ENCODE peak calls at places on chromosomes 12 and 14, in four cellular contexts. R is H9, G is mesenchymal stem cell, D is H1. U is an unnamed sample.

GRCh38 chr12:46160081-46160980 is 108.5 kb downstream of the SLC38A1 start:
- DNase-seq in R (no peak), G (peak; percentile 53), D (no peak), U (no peak)

GRCh38 chr12:14113031-14113430 is 131.6 kb upstream of the GRIN2B start:
- DNase-seq in R (no peak), G (no peak), D (no peak), U (no peak)

GRCh38 chr14:61568572-61569011 is 126.7 kb upstream of the HIF1A start:
- DNase-seq in D (no peak), R (peak; percentile 72), G (no peak), U (no peak)

GRCh38 chr14:73231874-73232851 is 5.1 kb upstream of the PAPLN start:
- DNase-seq in R (peak; percentile 91), D (peak; percentile 47), G (peak; percentile 44), U (no peak)

GRCh38 chr12:96658075-96658474 is 168.7 kb downstream of the CFAP54 start:
- DNase-seq in G (no peak), R (no peak), D (no peak), U (no peak)

GRCh38 chr14:59275668-59276067 is 87.2 kb downstream of the DAAM1 start:
- DNase-seq in D (no peak), R (no peak), G (peak; percentile 69), U (no peak)

GRCh38 chr12:40552868-40553267 is 139.4 kb upstream of the CNTN1 start:
- DNase-seq in R (no peak), G (no peak), D (no peak), U (no peak)

GRCh38 chr12:48817957-48818830 is at the start of gene CACNB3:
- DNase-seq in R (peak; percentile 93), D (no peak), G (peak; percentile 66), U (peak; percentile 71)

GRCh38 chr12:74646831-74647230 is 109.2 kb downstream of the ATXN7L3B start:
- DNase-seq in G (peak; percentile 5), D (no peak), R (no peak), U (no peak)

DNA sequence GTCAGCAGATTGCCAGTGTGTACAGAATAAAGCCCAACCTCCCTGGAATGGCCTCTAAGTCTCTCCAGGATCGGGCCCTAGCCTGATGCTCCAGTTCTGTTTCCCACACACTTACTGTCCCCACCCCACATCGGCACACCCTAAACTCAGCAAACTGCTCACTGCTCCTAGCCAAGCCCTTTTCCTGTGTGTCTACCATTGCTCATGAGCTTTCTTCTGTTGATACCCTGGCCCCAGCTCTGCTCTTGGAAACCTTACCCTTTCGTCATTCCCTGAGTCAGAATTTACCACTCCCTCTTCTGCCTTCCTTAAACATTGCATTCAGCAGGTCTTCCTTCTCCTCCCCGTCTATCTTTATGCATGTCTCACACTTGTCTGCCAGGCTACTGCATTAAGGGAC is 158.9 kb downstream of the TMX1 start:
- DNase-seq in G (peak; percentile 82), R (no peak), D (no peak), U (no peak)
- H2BK12ac ChIP-seq in G (peak overlapping the region; percentile 69), R (no peak overlapping the region), D (no peak overlapping the region), U (no peak overlapping the region)

DNA sequence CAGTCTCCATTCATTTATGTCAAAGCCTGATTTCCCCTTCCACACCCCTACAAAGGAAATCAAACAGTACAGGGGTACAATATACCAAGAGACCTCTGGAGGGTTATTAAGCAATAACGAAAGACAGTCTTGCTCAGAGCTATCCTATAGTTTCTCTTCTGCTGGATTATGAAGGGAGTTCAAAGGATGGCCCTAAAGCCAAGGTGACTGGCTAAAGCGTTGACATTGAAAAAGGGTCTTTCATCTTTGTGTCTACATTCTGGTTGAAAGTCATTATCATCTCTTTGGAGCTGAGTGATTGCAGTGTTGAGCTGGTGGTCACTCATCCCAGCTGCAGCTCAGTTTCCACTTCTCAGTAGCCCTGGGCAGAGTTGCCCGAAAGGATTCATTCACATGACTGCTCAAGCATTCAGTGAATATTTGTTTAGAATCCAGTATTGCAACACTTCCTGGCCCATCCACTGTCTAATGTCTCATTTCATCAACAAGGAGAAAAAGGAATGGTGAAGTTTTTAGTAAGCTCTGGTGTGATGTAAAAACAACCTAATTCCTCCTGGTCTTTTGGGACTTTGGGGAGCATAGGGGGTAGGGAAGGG is 19.2 kb upstream of the TBX5 start:
- DNase-seq in R (no peak), D (no peak), G (no peak), U (no peak)
- H2BK15ac ChIP-seq in R (no peak overlapping the region), D (no peak overlapping the region), G (no peak overlapping the region), U (no peak overlapping the region)

DNA sequence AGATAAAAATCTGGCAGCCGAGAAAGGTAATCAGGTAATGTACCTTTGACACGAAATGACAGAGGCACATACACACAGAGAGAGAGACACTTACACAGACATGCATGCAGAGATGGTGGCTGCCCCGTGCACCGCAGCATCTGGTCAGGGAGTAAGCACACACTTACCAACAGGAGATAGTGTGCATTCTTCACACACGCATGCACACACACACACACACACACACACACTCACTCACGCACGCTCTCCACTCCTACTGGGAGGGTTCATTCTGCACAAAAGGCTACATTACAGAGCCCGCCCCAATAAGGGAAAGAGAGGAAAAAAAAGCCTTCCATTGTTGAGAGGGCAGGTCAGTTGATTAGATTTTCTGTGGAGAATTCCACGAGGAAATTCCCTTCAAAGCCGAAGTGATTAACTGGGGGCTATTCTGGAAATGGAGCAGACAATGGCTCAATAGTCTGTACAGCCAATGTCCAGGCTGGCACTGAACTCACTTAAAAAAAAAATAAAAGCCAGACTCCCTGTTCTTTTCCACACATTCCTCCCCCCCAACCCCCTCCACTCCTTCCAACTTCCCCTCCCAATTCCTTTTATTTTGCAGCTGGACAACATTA is 1.4 kb upstream of the SOX5 start:
- DNase-seq in G (peak; percentile 72), R (no peak), D (no peak), U (peak; percentile 73)
- H3K4ac ChIP-seq in G (no peak overlapping the region), R (no peak overlapping the region), D (no peak overlapping the region), U (peak overlapping the region; percentile 5)

GRCh38 chr14:104680806-104681688 is 8.4 kb upstream of the INF2 start:
- DNase-seq in R (no peak), D (no peak), G (peak; percentile 91), U (no peak)
- H2BK12ac ChIP-seq in R (no peak overlapping the region), D (peak overlapping the region; percentile 98), G (peak overlapping the region; percentile 99), U (peak overlapping the region; percentile 100)

U was measured in neuronal stem cell.